ENCODE peak calls at places on chromosomes 16 and 17, in six cellular contexts. X, U, I, B, L and O are unnamed samples.

GRCh38 chr17:41647038-41647813 is 22.9 kb upstream of the KRT17 start:
- ATAC-seq in L (no peak), X (peak), B (no peak), I (no peak), U (no peak), O (no peak)

GRCh38 chr17:81499601-81499970 is 13.0 kb downstream of the ACTG1 start:
- ATAC-seq in X (peak), I (no peak), U (peak), B (peak), L (no peak), O (no peak)

GRCh38 chr17:43952351-43952723 is 1.4 kb downstream of the PYY start:
- ATAC-seq in L (peak), U (peak), I (no peak), B (no peak), X (no peak), O (no peak)

GRCh38 chr16:24686678-24687077 is 42.8 kb upstream of the TNRC6A start:
- ATAC-seq in L (no peak), X (no peak), I (no peak), U (no peak), B (no peak), O (no peak)

GRCh38 chr16:9484901-9485300 is 393.5 kb downstream of the HAPSTR1 start:
- ATAC-seq in L (no peak), X (no peak), U (no peak), B (no peak), I (no peak), O (no peak)

GRCh38 chr17:7081341-7082062 is 1.5 kb upstream of the CLEC10A start:
- ATAC-seq in I (peak), B (no peak), U (peak), X (no peak), L (no peak), O (no peak)

GRCh38 chr16:8537691-8538342 is 52.5 kb downstream of the TMEM114 start:
- ATAC-seq in B (no peak), I (no peak), U (peak), X (no peak), L (no peak), O (no peak)

GRCh38 chr16:89343501-89344291 is 126.2 kb downstream of the ZNF778 start:
- ATAC-seq in X (no peak), U (no peak), B (no peak), L (no peak), I (no peak), O (no peak)

GRCh38 chr16:72967941-72968340 is 80.0 kb downstream of the ZFHX3 start:
- ATAC-seq in X (no peak), I (no peak), B (no peak), U (no peak), L (no peak), O (no peak)

GRCh38 chr17:78661092-78661770 is 84.0 kb upstream of the DNAH17 start:
- ATAC-seq in U (no peak), B (no peak), I (no peak), X (peak), L (no peak), O (no peak)

GRCh38 chr17:18217412-18218015 is 7.9 kb upstream of the LLGL1 start:
- ATAC-seq in U (peak), L (peak), I (peak), B (peak), X (peak), O (peak)

GRCh38 chr16:4371481-4372314 is at the start of gene VASN:
- ATAC-seq in U (peak), B (peak), L (peak), X (peak), I (peak), O (peak)
- TF ChIP-seq EP300 in U (no peak), B (peak), L (no peak), X (no peak), I (no peak), O (no peak)

GRCh38 chr17:79831367-79832210 is 7.7 kb downstream of the CBX4 start:
- ATAC-seq in U (peak), L (peak), B (no peak), X (peak), I (no peak), O (peak)
- TF ChIP-seq POLR2A in U (no peak), L (peak), B (no peak), X (no peak), I (no peak), O (no peak)

GRCh38 chr17:21287703-21288449 is 3.4 kb downstream of the MAP2K3 start:
- ATAC-seq in U (peak), X (peak), B (peak), I (peak), L (no peak), O (peak)

GRCh38 chr17:21289902-21290571 is 5.5 kb downstream of the MAP2K3 start:
- ATAC-seq in B (no peak), U (no peak), I (no peak), L (no peak), X (no peak), O (no peak)

GRCh38 chr17:21289175-21289901 is 4.8 kb downstream of the MAP2K3 start:
- ATAC-seq in L (no peak), B (no peak), U (no peak), X (no peak), I (no peak), O (no peak)

GRCh38 chr17:21286771-21287702 is 2.5 kb downstream of the MAP2K3 start:
- ATAC-seq in B (peak), I (peak), L (no peak), X (peak), U (no peak), O (no peak)

DNA sequence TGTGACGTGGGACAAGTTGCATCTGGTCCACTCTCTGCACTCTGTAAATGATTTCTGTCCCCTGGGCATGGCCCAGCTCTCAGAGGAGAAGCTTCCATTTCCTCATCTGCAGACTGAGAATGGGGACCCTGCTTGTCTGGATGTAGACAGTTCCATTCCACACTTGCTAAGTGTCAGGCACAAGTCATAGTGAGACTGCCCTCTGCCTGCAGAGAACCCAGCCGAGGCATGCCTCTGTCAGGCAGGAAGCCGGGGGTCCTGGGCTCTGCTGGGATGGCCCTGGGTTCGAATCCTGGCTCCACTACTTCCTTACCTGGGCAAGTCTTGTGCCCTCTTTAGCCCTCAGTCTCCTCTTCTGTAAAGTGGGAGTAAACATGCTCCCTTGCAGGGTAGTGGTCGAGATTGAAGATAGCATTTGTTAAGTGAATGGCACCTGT is 4.1 kb downstream of the MAP2K3 start:
- ATAC-seq in U (no peak), I (peak), X (no peak), B (no peak), L (no peak), O (no peak)
- TF ChIP-seq CTCF in U (peak), I (peak), X (no peak), B (no peak), L (no peak), O (no peak)

GRCh38 chr17:77254961-77255741 is 114.4 kb downstream of the SEC14L1 start:
- ATAC-seq in U (peak), B (peak), L (no peak), I (no peak), X (peak), O (no peak)
- TF ChIP-seq EP300 in U (peak), B (no peak), L (no peak), I (no peak), X (no peak), O (no peak)